ENCODE peak calls at places on chromosomes 11 and 22, in seven cellular contexts. I is HepG2, S is IMR-90, R is HCT116, K is neuronal stem cell, N is endodermal cell, D is kidney. T is an unnamed sample.

GRCh38 chr11:2525166-2525861 is 80.5 kb downstream of the KCNQ1 start:
- DNase-seq in D (peak; percentile 51), N (peak; percentile 39), S (no peak), K (no peak), R (no peak), I (no peak), T (no peak)

GRCh38 chr11:134333951-134334350 is 2.2 kb downstream of the GLB1L2 start:
- DNase-seq in K (no peak), D (no peak), S (no peak), I (no peak), N (no peak), R (no peak), T (no peak)

GRCh38 chr11:71322861-71323582 is 70.6 kb upstream of the SHANK2 start:
- DNase-seq in D (no peak), I (no peak), S (no peak), N (no peak), R (no peak), K (no peak), T (no peak)

GRCh38 chr11:69371731-69372588 is 78.0 kb downstream of the MYEOV start:
- DNase-seq in I (no peak), N (peak; percentile 31), R (no peak), D (no peak), K (no peak), S (no peak), T (no peak)

GRCh38 chr11:72975778-72976520 is 161.7 kb downstream of the ATG16L2 start:
- DNase-seq in D (no peak), R (no peak), K (no peak), N (no peak), I (peak; percentile 9), S (peak; percentile 96), T (peak; percentile 92)

GRCh38 chr11:32210601-32211000 is 119.7 kb downstream of the RCN1 start:
- DNase-seq in N (no peak), D (no peak), I (no peak), K (no peak), R (no peak), S (peak; percentile 33), T (peak; percentile 64)

GRCh38 chr22:44279059-44279340 is 33.8 kb downstream of the SHISAL1 start:
- DNase-seq in N (no peak), R (no peak), K (no peak), I (no peak), D (peak; percentile 35), S (no peak), T (no peak)

GRCh38 chr11:34792814-34793241 is 123.4 kb downstream of the APIP start:
- DNase-seq in R (no peak), D (no peak), I (peak; percentile 12), S (no peak), K (no peak), N (no peak), T (no peak)

GRCh38 chr11:17238377-17238776 is 30.6 kb upstream of the PIK3C2A start:
- DNase-seq in K (no peak), N (no peak), S (no peak), I (no peak), D (no peak), R (no peak), T (no peak)

GRCh38 chr22:47168900-47169800 is 406.7 kb downstream of the TBC1D22A start:
- DNase-seq in S (peak; percentile 8), K (no peak), N (peak; percentile 84), R (no peak), D (peak; percentile 45), I (peak; percentile 10), T (no peak)

GRCh38 chr22:17213976-17214375 is 5.3 kb downstream of the ADA2 start:
- DNase-seq in K (no peak), N (peak; percentile 87), I (peak; percentile 21), R (peak; percentile 40), D (peak; percentile 79), S (peak; percentile 3), T (no peak)

GRCh38 chr22:41619979-41620645 is 731 bp downstream of the DESI1 start:
- DNase-seq in S (no peak), I (peak; percentile 49), R (no peak), N (peak; percentile 86), K (peak; percentile 3), D (peak; percentile 84), T (no peak)

GRCh38 chr11:83025267-83025704 is 46.4 kb downstream of the RAB30 start:
- DNase-seq in R (no peak), I (peak; percentile 55), D (no peak), N (no peak), K (no peak), S (no peak), T (no peak)
- H3K9ac ChIP-seq in R (no peak overlapping the region), I (no peak overlapping the region), D (no peak overlapping the region), N (no peak overlapping the region), K (no peak overlapping the region), S (no peak overlapping the region), T (no peak overlapping the region)

GRCh38 chr11:8766993-8767374 is 84.4 kb downstream of the RPL27A start:
- DNase-seq in R (no peak), S (no peak), D (no peak), I (no peak), K (no peak), N (peak; percentile 48), T (no peak)
- H3K9ac ChIP-seq in R (peak overlapping the region; percentile 53), S (no peak overlapping the region), D (no peak overlapping the region), I (no peak overlapping the region), K (no peak overlapping the region), N (no peak overlapping the region), T (peak overlapping the region; percentile 82)

GRCh38 chr22:23220485-23221350 is 40.4 kb downstream of the BCR start:
- DNase-seq in R (no peak), D (peak; percentile 80), I (no peak), N (no peak), K (no peak), S (peak; percentile 53), T (peak; percentile 63)
- H3K9ac ChIP-seq in R (no peak overlapping the region), D (no peak overlapping the region), I (no peak overlapping the region), N (no peak overlapping the region), K (no peak overlapping the region), S (no peak overlapping the region), T (no peak overlapping the region)

DNA sequence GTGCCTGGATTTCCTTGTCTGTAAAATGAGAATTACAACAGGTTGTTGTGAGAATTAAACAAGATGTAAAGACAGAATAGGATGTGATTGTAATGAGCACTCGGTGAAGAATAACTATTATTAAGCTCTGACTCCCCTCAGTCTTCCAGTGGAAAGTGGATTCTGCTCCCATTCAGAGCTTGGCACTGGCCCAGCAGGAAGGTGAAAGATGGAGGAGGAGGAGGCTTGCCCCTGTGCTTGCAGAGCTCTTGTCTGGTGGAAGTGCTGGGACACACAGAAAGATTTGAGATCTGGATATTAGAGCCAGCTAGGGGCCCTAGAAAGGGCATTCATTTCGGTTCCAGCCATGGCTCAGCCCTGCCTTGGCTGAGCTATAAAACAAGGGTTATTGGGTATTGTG is 28.2 kb downstream of the PHLDB1 start:
- DNase-seq in S (no peak), D (no peak), I (no peak), R (no peak), K (no peak), N (no peak), T (no peak)
- H3K9ac ChIP-seq in S (no peak overlapping the region), D (no peak overlapping the region), I (no peak overlapping the region), R (no peak overlapping the region), K (peak overlapping the region; percentile 24), N (peak overlapping the region; percentile 44), T (no peak overlapping the region)

GRCh38 chr11:114082415-114082748 is 22.9 kb downstream of the ZBTB16 start:
- DNase-seq in K (no peak), I (peak; percentile 39), R (no peak), N (no peak), D (no peak), S (no peak), T (no peak)

GRCh38 chr11:114079406-114080072 is 20.0 kb downstream of the ZBTB16 start:
- DNase-seq in R (no peak), I (no peak), K (no peak), D (no peak), N (no peak), S (no peak), T (no peak)

GRCh38 chr11:114080219-114080618 is 20.7 kb downstream of the ZBTB16 start:
- DNase-seq in I (no peak), K (no peak), S (no peak), D (no peak), R (no peak), N (no peak), T (no peak)

GRCh38 chr11:114081641-114082414 is 22.3 kb downstream of the ZBTB16 start:
- DNase-seq in I (no peak), N (no peak), S (no peak), D (no peak), R (no peak), K (no peak), T (peak; percentile 66)

GRCh38 chr11:114080769-114081168 is 21.3 kb downstream of the ZBTB16 start:
- DNase-seq in I (no peak), S (no peak), R (no peak), D (no peak), N (no peak), K (no peak), T (no peak)
- H3K9ac ChIP-seq in I (no peak overlapping the region), S (no peak overlapping the region), R (no peak overlapping the region), D (no peak overlapping the region), N (no peak overlapping the region), K (no peak overlapping the region), T (no peak overlapping the region)